ENCODE peak calls at places on chromosome 22, in ten cellular contexts. F, X, S, D, Y, N, V, P, J and K are unnamed samples.

GRCh38 chr22:50271519-50271970 is 1.4 kb upstream of the MAPK11 start:
- DNase-seq in X (peak), S (peak), Y (peak), D (peak), F (peak), J (no peak), N (no peak), V (peak), P (peak), K (peak)

GRCh38 chr22:50308597-50308935 is 1.1 kb upstream of the PLXNB2 start:
- DNase-seq in J (no peak), D (no peak), N (peak), F (peak), V (peak), P (no peak), Y (peak), S (no peak), X (peak), K (peak)

GRCh38 chr22:24772493-24773220 is 1.9 kb downstream of the PIWIL3 start:
- DNase-seq in X (peak), D (no peak), F (peak), S (no peak), P (peak), N (no peak), V (no peak), J (peak), Y (no peak), K (no peak)

GRCh38 chr22:43830931-43831560 is 18.9 kb upstream of the EFCAB6 start:
- DNase-seq in J (no peak), Y (no peak), D (no peak), P (no peak), F (no peak), X (no peak), S (no peak), V (no peak), N (peak), K (peak)

GRCh38 chr22:26681395-26681821 is 24.0 kb downstream of the MIAT start:
- DNase-seq in J (no peak), Y (no peak), V (no peak), P (peak), S (no peak), N (peak), X (peak), F (peak), D (no peak), K (no peak)

GRCh38 chr22:49352361-49353169 is 475.1 kb downstream of the BRD1 start:
- DNase-seq in V (no peak), D (no peak), J (no peak), X (no peak), F (no peak), Y (no peak), S (no peak), P (no peak), N (peak), K (no peak)

GRCh38 chr22:36383110-36383581 is 4.6 kb downstream of the MYH9 start:
- DNase-seq in D (peak), X (peak), S (peak), Y (no peak), N (no peak), V (no peak), P (no peak), J (no peak), F (no peak), K (no peak)

GRCh38 chr22:47645450-47645914 is 883.0 kb downstream of the TBC1D22A start:
- DNase-seq in N (no peak), P (no peak), D (no peak), J (no peak), Y (no peak), S (no peak), X (no peak), V (no peak), F (no peak), K (no peak)

GRCh38 chr22:47102648-47103047 is 340.2 kb downstream of the TBC1D22A start:
- DNase-seq in X (peak), V (no peak), P (peak), Y (no peak), D (no peak), N (no peak), F (no peak), S (no peak), J (no peak), K (no peak)

GRCh38 chr22:36413022-36413770 is 25.4 kb upstream of the MYH9 start:
- DNase-seq in X (peak), F (no peak), P (peak), V (no peak), N (no peak), D (no peak), Y (no peak), S (no peak), J (no peak), K (no peak)

GRCh38 chr22:25749420-25750169 is 7.6 kb downstream of the MYO18B start:
- DNase-seq in N (no peak), S (no peak), Y (no peak), X (no peak), J (no peak), D (peak), V (no peak), P (no peak), F (no peak), K (no peak)

GRCh38 chr22:43889366-43890253 is 2.2 kb downstream of the PNPLA5 start:
- DNase-seq in S (no peak), N (no peak), D (no peak), J (no peak), P (no peak), Y (no peak), F (peak), V (no peak), X (peak), K (no peak)

GRCh38 chr22:21791635-21792625 is 56.3 kb upstream of the YPEL1 start:
- DNase-seq in J (no peak), Y (no peak), S (no peak), X (peak), F (no peak), V (no peak), N (no peak), D (peak), P (no peak), K (no peak)

GRCh38 chr22:38215156-38216038 is 13.6 kb downstream of the MAFF start:
- DNase-seq in S (no peak), D (no peak), V (no peak), P (no peak), X (no peak), J (no peak), Y (no peak), N (no peak), F (no peak), K (no peak)

GRCh38 chr22:17368144-17368726 is 1.0 kb upstream of the CECR2 start:
- DNase-seq in N (no peak), D (no peak), X (no peak), J (no peak), Y (peak), V (no peak), F (no peak), S (no peak), P (no peak), K (no peak)

GRCh38 chr22:17368727-17369552 is at the start of gene CECR2:
- DNase-seq in F (peak), D (no peak), J (no peak), P (peak), V (peak), Y (peak), S (peak), N (peak), X (no peak), K (peak)

GRCh38 chr22:17370766-17371181 is 1.5 kb downstream of the CECR2 start:
- DNase-seq in D (no peak), X (no peak), F (no peak), P (no peak), S (no peak), N (no peak), Y (no peak), V (no peak), J (no peak), K (no peak)

GRCh38 chr22:17370036-17370765 is 941 bp downstream of the CECR2 start:
- DNase-seq in P (peak), D (no peak), Y (peak), F (peak), X (no peak), J (no peak), V (no peak), S (no peak), N (no peak), K (peak)

DNA sequence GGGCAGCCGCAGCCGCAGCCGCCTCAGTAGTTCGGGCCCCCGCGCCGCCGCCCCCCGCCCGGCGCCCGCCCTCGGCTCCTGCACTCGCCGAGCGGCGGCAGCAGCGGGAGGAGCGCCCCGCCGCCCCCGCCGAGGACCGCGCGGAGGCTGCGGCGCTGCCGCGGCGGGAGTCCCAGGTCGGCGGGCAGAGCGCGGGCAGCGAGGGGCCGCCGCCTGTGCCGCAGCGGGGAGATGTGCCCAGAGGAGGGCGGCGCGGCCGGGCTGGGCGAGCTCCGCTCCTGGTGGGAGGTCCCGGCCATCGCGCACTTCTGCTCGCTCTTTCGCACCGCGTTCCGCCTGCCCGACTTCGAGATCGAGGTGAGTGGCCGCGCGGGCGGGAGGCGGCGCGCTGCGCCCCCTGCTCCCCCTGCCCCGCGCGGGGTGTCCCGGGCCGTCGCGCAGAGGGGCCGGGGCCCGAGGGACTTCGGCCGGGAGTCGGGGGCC is 334 bp downstream of the CECR2 start:
- DNase-seq in J (no peak), X (no peak), P (peak), S (peak), D (peak), N (peak), V (no peak), F (peak), Y (peak), K (peak)
- TF ChIP-seq CTCF in J (no peak), X (no peak), P (no peak), S (no peak), D (no peak), N (no peak), V (no peak), F (peak), Y (no peak), K (no peak)

GRCh38 chr22:42330953-42331525 is 60.6 kb upstream of the TCF20 start:
- DNase-seq in N (no peak), S (peak), Y (no peak), V (peak), F (peak), J (no peak), X (no peak), P (no peak), D (no peak), K (no peak)
- TF ChIP-seq CTCF in N (no peak), S (peak), Y (no peak), V (no peak), F (no peak), J (no peak), X (no peak), P (no peak), D (no peak), K (no peak)

DNA sequence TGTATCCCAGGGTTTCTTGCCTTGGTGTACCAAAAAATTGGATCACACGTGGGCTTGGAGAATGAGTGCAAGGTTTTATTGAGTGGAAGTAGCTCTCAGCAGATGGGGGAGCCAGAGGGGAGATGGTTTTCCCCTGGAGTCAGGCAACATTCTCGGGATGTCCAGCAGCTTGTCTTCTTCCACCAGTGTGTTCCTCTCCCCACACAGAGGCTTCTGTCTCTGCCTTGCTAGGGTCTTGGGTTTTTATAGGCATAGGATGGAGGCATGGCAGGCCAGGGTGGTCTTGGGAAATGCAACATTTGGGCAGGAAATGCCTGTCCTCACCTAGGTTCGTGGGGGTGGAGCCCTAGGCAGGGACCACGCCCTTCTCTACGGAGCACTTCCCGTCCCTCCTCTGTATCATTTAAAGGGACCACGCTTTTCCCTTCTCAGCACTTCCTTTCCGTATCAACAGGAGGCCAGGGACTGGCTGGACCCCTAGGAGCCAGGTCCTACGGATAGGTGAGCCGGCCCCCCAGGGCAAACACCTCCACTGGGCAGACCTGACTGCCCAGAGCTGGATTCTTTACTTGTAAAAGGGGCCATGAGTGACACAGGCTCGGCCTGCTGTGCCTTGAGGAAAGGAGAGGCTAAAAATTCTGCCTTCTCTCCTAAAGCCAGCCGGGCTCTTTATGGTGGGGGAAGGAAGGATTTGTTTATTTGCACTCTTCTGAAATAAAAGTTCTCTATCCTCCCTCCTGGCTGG is 55.3 kb upstream of the CCDC188 start:
- DNase-seq in P (peak), F (no peak), N (peak), J (peak), X (peak), S (peak), Y (peak), V (peak), D (peak), K (peak)
- TF ChIP-seq CTCF in P (no peak), F (no peak), N (no peak), J (no peak), X (no peak), S (no peak), Y (no peak), V (no peak), D (no peak), K (no peak)

DNA sequence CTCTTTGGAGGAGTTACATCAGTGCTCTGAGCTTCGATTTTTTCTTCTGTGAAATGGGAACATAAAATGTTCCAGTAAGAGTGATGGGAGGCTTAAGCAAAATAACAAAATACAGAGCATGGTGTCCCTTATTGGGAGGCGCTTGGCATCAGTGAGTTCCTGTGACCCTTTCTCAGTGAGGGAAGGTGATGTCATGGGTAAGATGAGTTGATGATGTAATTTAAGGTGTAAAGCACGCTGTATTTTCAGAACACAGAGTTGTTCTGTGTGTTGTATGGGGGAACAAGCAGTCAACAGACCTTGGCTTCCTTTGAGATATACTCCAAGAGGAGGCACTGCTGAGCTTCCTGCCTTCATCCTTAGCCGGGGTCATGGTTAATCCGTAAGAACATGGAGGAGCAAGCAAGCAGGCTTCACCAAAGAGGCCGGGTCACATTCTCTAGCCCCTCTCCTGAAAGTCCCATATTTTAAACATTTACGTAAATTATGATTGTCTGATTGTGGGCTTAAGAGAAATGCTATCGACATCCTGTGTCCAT is 266.7 kb downstream of the LARGE1 start:
- DNase-seq in X (no peak), N (no peak), S (no peak), P (no peak), Y (no peak), F (no peak), J (no peak), V (no peak), D (no peak), K (no peak)
- TF ChIP-seq CTCF in X (no peak), N (no peak), S (no peak), P (no peak), Y (no peak), F (no peak), J (no peak), V (no peak), D (no peak), K (no peak)

DNA sequence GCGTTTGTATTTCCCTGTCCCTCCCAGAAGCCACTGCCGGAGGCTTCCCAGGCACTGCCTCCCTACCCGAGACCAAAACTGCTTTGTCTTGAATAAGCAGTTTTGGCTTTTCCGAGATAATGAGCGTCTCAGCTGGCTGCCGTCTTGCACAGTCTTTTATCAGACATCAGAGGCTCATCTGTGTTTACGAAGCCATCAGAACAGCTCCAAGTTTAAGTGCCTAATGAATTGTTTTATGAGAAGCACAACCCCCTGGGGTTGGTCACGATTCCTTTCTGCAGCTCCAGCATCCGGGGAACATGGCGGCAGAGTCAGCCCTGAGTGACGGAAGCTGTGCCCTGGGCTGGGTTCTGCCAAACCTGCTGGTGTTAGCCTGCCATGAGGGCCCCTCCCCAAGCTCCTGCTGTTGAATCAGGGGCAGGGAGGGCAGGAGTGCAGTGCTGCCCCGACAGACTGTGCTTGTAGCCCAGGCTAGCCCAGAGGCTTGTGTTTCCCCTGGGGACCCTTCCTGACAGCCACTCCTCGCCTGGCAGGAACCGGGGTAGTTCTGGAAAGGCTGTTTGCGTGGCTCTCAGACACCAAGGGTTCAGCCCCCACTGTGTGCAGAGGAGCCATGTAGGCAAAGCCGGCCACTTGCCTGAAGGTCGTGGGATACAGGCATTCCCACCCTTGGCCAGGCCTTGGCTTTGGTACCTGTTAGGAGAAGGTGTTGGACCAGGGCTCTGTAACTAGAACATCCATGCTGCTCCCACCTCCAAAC is 96.1 kb downstream of the MORC2 start:
- DNase-seq in V (no peak), J (no peak), Y (no peak), S (no peak), F (no peak), D (no peak), N (peak), P (no peak), X (no peak), K (peak)
- TF ChIP-seq CTCF in V (no peak), J (no peak), Y (no peak), S (no peak), F (no peak), D (no peak), N (no peak), P (no peak), X (no peak), K (no peak)

DNA sequence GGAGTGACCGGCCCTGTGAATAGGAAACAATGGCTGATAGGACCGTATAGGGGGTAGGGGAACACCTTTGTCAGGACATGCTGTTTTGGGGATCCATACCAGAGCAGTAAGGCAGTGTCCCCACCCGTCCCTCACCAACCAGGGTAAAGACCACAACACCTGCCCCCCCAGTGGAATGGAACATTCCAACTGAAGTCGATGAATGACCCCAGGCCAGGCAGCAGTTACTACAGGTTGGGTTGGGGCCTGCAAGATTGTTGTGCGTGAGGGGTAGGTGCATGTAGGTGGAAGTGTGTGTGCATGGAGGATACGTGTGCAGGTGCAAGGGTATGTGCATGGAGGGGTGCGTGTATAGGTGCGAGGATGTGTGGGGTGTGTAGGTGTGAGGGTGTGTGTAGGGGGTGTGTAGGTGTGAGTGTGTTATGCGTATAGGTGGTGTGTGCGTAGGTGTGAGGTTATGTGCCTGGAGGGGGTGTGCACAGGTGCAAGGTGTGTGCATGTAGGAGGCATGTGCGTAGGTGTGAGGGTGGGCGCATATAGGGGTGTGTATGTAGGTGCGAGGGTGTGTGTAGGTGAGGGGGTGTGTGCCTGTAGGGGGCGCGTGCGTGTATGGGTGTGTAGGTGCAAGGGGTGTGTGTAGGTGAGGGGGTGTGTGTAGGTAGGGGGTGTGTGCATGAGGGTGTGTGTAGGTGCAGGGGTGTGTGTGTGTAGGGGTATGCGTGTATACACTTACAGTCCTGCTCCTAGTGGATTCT is 32.9 kb downstream of the PISD start:
- DNase-seq in V (no peak), Y (no peak), X (no peak), N (peak), F (no peak), D (no peak), S (no peak), J (no peak), P (no peak), K (no peak)
- TF ChIP-seq CTCF in V (no peak), Y (no peak), X (peak), N (no peak), F (peak), D (peak), S (peak), J (no peak), P (no peak), K (no peak)

DNA sequence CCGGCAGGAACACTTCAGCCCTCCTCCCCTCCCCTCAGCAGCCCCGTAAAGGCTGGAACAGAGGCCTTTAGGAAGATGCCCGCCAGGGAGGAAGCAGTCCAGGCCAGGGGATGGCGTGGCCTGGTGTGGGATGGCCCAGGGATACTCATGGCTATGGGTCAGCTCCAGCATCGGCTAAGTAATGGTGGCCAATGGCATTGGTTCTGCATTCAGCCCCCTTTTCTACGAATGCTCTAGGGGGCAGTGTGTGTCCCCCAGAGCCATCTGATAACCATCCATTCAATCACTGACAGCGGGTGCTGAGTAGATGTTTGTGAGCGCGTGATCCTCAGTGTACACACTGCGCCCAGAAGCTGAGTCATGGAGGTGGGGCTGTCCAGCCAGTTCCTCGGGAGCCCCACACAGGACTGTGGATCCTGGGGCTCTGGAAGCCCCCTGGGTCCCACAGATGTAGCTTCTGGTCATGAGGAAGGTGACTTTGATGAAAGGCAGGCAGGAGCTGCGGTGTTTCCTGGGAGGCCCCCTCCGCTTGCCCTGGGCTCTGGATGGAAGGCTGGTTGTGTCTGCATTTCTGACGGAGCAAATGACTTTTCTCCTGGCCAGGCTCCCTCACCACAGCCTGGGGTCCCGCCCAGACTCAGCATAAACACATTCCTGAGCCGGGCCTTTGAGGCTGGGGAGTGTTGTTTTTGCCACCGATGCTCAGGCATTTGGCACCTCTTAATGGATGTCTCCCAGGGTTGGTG is 46.5 kb downstream of the FBLN1 start:
- DNase-seq in S (no peak), N (no peak), V (peak), X (peak), J (peak), Y (no peak), D (no peak), P (peak), F (peak), K (no peak)
- TF ChIP-seq CTCF in S (peak), N (peak), V (no peak), X (peak), J (peak), Y (no peak), D (no peak), P (peak), F (peak), K (no peak)